ENCODE peak calls at places on chromosomes 7 and 10, in ten cellular contexts. One of them, this sample, is unnamed.

GRCh38 chr7:80018941-80019808 is 115.5 kb upstream of the GNAI1 start:
- DNase-seq in spleen: no peak
- DNase-seq in ascending aorta: no peak
- DNase-seq in lower lobe of right lung: peak; percentile 26
- DNase-seq in stomach: peak; percentile 31
- DNase-seq in left ventricle myocardium inferior: no peak
- DNase-seq in aorta: no peak
- DNase-seq in transverse colon: peak; percentile 19
- DNase-seq in Karpas-422: peak; percentile 68
- DNase-seq in ovary: no peak
- DNase-seq in this sample: peak; percentile 86

GRCh38 chr7:94912085-94912484 is 4.7 kb downstream of the PPP1R9A start:
- DNase-seq in transverse colon: no peak
- DNase-seq in stomach: no peak
- DNase-seq in Karpas-422: no peak
- DNase-seq in left ventricle myocardium inferior: no peak
- DNase-seq in spleen: no peak
- DNase-seq in ascending aorta: no peak
- DNase-seq in aorta: no peak
- DNase-seq in lower lobe of right lung: no peak
- DNase-seq in ovary: no peak
- DNase-seq in this sample: no peak

GRCh38 chr10:12849351-12850181 is 151.9 kb downstream of the CCDC3 start:
- DNase-seq in aorta: no peak
- DNase-seq in stomach: no peak
- DNase-seq in lower lobe of right lung: no peak
- DNase-seq in Karpas-422: no peak
- DNase-seq in ascending aorta: no peak
- DNase-seq in left ventricle myocardium inferior: no peak
- DNase-seq in transverse colon: no peak
- DNase-seq in spleen: no peak
- DNase-seq in ovary: no peak
- DNase-seq in this sample: no peak

GRCh38 chr10:132279873-132280645 is 27.7 kb downstream of the STK32C start:
- DNase-seq in transverse colon: no peak
- DNase-seq in aorta: peak; percentile 17
- DNase-seq in ovary: no peak
- DNase-seq in left ventricle myocardium inferior: no peak
- DNase-seq in ascending aorta: no peak
- DNase-seq in Karpas-422: no peak
- DNase-seq in stomach: no peak
- DNase-seq in spleen: peak; percentile 36
- DNase-seq in lower lobe of right lung: peak; percentile 20
- DNase-seq in this sample: no peak

GRCh38 chr7:142585425-142585824 is 163.8 kb upstream of the PRSS1 start:
- DNase-seq in aorta: no peak
- DNase-seq in ascending aorta: no peak
- DNase-seq in lower lobe of right lung: no peak
- DNase-seq in left ventricle myocardium inferior: no peak
- DNase-seq in spleen: no peak
- DNase-seq in ovary: no peak
- DNase-seq in transverse colon: no peak
- DNase-seq in stomach: no peak
- DNase-seq in Karpas-422: no peak
- DNase-seq in this sample: no peak

GRCh38 chr10:6567203-6567703 is 12.8 kb downstream of the PRKCQ start:
- DNase-seq in Karpas-422: no peak
- DNase-seq in spleen: no peak
- DNase-seq in aorta: no peak
- DNase-seq in ascending aorta: no peak
- DNase-seq in transverse colon: no peak
- DNase-seq in lower lobe of right lung: no peak
- DNase-seq in ovary: no peak
- DNase-seq in left ventricle myocardium inferior: no peak
- DNase-seq in stomach: no peak
- DNase-seq in this sample: no peak

GRCh38 chr7:77696643-77697534 is 630 bp downstream of the RSBN1L start:
- DNase-seq in spleen: peak; percentile 93
- DNase-seq in ascending aorta: no peak
- DNase-seq in transverse colon: peak; percentile 59
- DNase-seq in stomach: peak; percentile 68
- DNase-seq in aorta: peak; percentile 77
- DNase-seq in left ventricle myocardium inferior: peak; percentile 39
- DNase-seq in lower lobe of right lung: peak; percentile 81
- DNase-seq in ovary: peak; percentile 70
- DNase-seq in Karpas-422: peak; percentile 80
- DNase-seq in this sample: peak; percentile 81

GRCh38 chr10:101839421-101840063 is 4.1 kb downstream of the KCNIP2 start:
- DNase-seq in spleen: peak; percentile 93
- DNase-seq in stomach: peak; percentile 60
- DNase-seq in aorta: no peak
- DNase-seq in transverse colon: peak; percentile 68
- DNase-seq in left ventricle myocardium inferior: peak; percentile 48
- DNase-seq in ovary: no peak
- DNase-seq in Karpas-422: peak; percentile 73
- DNase-seq in lower lobe of right lung: peak; percentile 76
- DNase-seq in ascending aorta: no peak
- DNase-seq in this sample: no peak

GRCh38 chr7:142066536-142066935 is 45.0 kb upstream of the MGAM2 start:
- DNase-seq in left ventricle myocardium inferior: no peak
- DNase-seq in Karpas-422: no peak
- DNase-seq in stomach: no peak
- DNase-seq in transverse colon: no peak
- DNase-seq in spleen: no peak
- DNase-seq in ovary: no peak
- DNase-seq in lower lobe of right lung: no peak
- DNase-seq in aorta: no peak
- DNase-seq in ascending aorta: no peak
- DNase-seq in this sample: no peak

GRCh38 chr7:101687791-101688182 is 58.7 kb upstream of the MYL10 start:
- DNase-seq in aorta: no peak
- DNase-seq in left ventricle myocardium inferior: no peak
- DNase-seq in transverse colon: no peak
- DNase-seq in ascending aorta: no peak
- DNase-seq in lower lobe of right lung: no peak
- DNase-seq in stomach: no peak
- DNase-seq in Karpas-422: no peak
- DNase-seq in ovary: no peak
- DNase-seq in spleen: no peak
- DNase-seq in this sample: no peak

GRCh38 chr10:127275793-127276415 is 79.5 kb upstream of the INSYN2A start:
- DNase-seq in ovary: no peak
- DNase-seq in lower lobe of right lung: no peak
- DNase-seq in stomach: no peak
- DNase-seq in aorta: no peak
- DNase-seq in left ventricle myocardium inferior: no peak
- DNase-seq in spleen: no peak
- DNase-seq in Karpas-422: no peak
- DNase-seq in ascending aorta: no peak
- DNase-seq in transverse colon: no peak
- DNase-seq in this sample: no peak

GRCh38 chr10:113329121-113329596 is 223.7 kb upstream of the HABP2 start:
- DNase-seq in left ventricle myocardium inferior: no peak
- DNase-seq in spleen: no peak
- DNase-seq in ascending aorta: no peak
- DNase-seq in Karpas-422: no peak
- DNase-seq in ovary: no peak
- DNase-seq in aorta: no peak
- DNase-seq in stomach: no peak
- DNase-seq in lower lobe of right lung: no peak
- DNase-seq in transverse colon: no peak
- DNase-seq in this sample: no peak

GRCh38 chr7:139675127-139676110 is 102.4 kb downstream of the HIPK2 start:
- DNase-seq in spleen: no peak
- DNase-seq in transverse colon: no peak
- DNase-seq in aorta: no peak
- DNase-seq in ascending aorta: no peak
- DNase-seq in stomach: no peak
- DNase-seq in left ventricle myocardium inferior: no peak
- DNase-seq in ovary: no peak
- DNase-seq in Karpas-422: no peak
- DNase-seq in lower lobe of right lung: no peak
- DNase-seq in this sample: no peak

GRCh38 chr10:62046522-62047239 is 145.2 kb downstream of the ARID5B start:
- DNase-seq in transverse colon: no peak
- DNase-seq in ascending aorta: no peak
- DNase-seq in aorta: no peak
- DNase-seq in spleen: no peak
- DNase-seq in stomach: no peak
- DNase-seq in left ventricle myocardium inferior: no peak
- DNase-seq in lower lobe of right lung: no peak
- DNase-seq in ovary: no peak
- DNase-seq in Karpas-422: no peak
- DNase-seq in this sample: peak; percentile 13

GRCh38 chr10:62045765-62046521 is 144.4 kb downstream of the ARID5B start:
- DNase-seq in stomach: no peak
- DNase-seq in aorta: no peak
- DNase-seq in transverse colon: no peak
- DNase-seq in spleen: no peak
- DNase-seq in ascending aorta: no peak
- DNase-seq in left ventricle myocardium inferior: no peak
- DNase-seq in ovary: no peak
- DNase-seq in lower lobe of right lung: no peak
- DNase-seq in Karpas-422: no peak
- DNase-seq in this sample: peak; percentile 8

GRCh38 chr10:62047240-62047897 is 145.9 kb downstream of the ARID5B start:
- DNase-seq in stomach: no peak
- DNase-seq in left ventricle myocardium inferior: no peak
- DNase-seq in ascending aorta: no peak
- DNase-seq in Karpas-422: no peak
- DNase-seq in spleen: no peak
- DNase-seq in aorta: no peak
- DNase-seq in lower lobe of right lung: no peak
- DNase-seq in transverse colon: no peak
- DNase-seq in ovary: no peak
- DNase-seq in this sample: no peak

GRCh38 chr10:62043493-62043938 is 142.0 kb downstream of the ARID5B start:
- DNase-seq in ascending aorta: no peak
- DNase-seq in left ventricle myocardium inferior: no peak
- DNase-seq in aorta: no peak
- DNase-seq in spleen: no peak
- DNase-seq in transverse colon: no peak
- DNase-seq in Karpas-422: peak; percentile 55
- DNase-seq in lower lobe of right lung: no peak
- DNase-seq in ovary: no peak
- DNase-seq in stomach: no peak
- DNase-seq in this sample: no peak

GRCh38 chr10:62044569-62044968 is 143.1 kb downstream of the ARID5B start:
- DNase-seq in stomach: no peak
- DNase-seq in aorta: no peak
- DNase-seq in transverse colon: no peak
- DNase-seq in left ventricle myocardium inferior: no peak
- DNase-seq in ovary: no peak
- DNase-seq in Karpas-422: no peak
- DNase-seq in ascending aorta: no peak
- DNase-seq in spleen: no peak
- DNase-seq in lower lobe of right lung: no peak
- DNase-seq in this sample: no peak
- H3K4me1 ChIP-seq in stomach: peaks cover 28% of the 10 kb centered on the region
- H3K4me1 ChIP-seq in aorta: peaks cover 4% of the 10 kb centered on the region
- H3K4me1 ChIP-seq in transverse colon: peaks cover 66% of the 10 kb centered on the region
- H3K4me1 ChIP-seq in left ventricle myocardium inferior: peaks cover 61% of the 10 kb centered on the region
- H3K4me1 ChIP-seq in ovary: peaks cover 11% of the 10 kb centered on the region
- H3K4me1 ChIP-seq in Karpas-422: peaks cover 71% of the 10 kb centered on the region
- H3K4me1 ChIP-seq in ascending aorta: peaks cover 44% of the 10 kb centered on the region
- H3K4me1 ChIP-seq in spleen: peaks cover 80% of the 10 kb centered on the region
- H3K4me1 ChIP-seq in lower lobe of right lung: peaks cover 47% of the 10 kb centered on the region
- H3K4me1 ChIP-seq in this sample: peaks cover 28% of the 10 kb centered on the region

DNA sequence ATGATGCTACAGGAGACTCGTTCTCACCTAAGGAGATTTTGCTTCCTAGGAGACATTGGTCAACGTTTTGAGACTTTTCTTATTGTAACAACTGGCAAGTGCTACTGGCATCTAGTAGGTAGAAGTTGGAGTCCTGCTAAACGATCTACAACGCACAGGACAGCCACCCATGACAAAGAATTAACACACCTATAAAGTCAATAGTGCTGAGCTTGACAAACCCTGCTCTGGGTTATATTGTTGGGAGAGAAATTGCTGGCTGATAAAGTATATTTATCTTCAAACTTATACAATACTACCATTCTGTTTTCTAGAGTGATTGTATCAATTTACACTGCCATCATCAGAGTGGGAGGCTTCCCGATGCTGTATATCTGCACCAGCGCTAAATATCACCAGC is 57.8 kb downstream of the SAMD9 start:
- DNase-seq in stomach: no peak
- DNase-seq in left ventricle myocardium inferior: no peak
- DNase-seq in Karpas-422: no peak
- DNase-seq in lower lobe of right lung: no peak
- DNase-seq in transverse colon: no peak
- DNase-seq in aorta: no peak
- DNase-seq in ovary: no peak
- DNase-seq in spleen: no peak
- DNase-seq in ascending aorta: no peak
- DNase-seq in this sample: no peak
- H3K27ac ChIP-seq in stomach: no peak overlapping the region
- H3K27ac ChIP-seq in left ventricle myocardium inferior: no peak overlapping the region
- H3K27ac ChIP-seq in Karpas-422: no peak overlapping the region
- H3K27ac ChIP-seq in lower lobe of right lung: no peak overlapping the region
- H3K27ac ChIP-seq in transverse colon: no peak overlapping the region
- H3K27ac ChIP-seq in aorta: no peak overlapping the region
- H3K27ac ChIP-seq in ovary: no peak overlapping the region
- H3K27ac ChIP-seq in spleen: no peak overlapping the region
- H3K27ac ChIP-seq in ascending aorta: no peak overlapping the region
- H3K27ac ChIP-seq in this sample: no peak overlapping the region

GRCh38 chr10:3764626-3765375 is 20.2 kb downstream of the KLF6 start:
- DNase-seq in aorta: no peak
- DNase-seq in lower lobe of right lung: no peak
- DNase-seq in transverse colon: peak; percentile 46
- DNase-seq in Karpas-422: no peak
- DNase-seq in left ventricle myocardium inferior: no peak
- DNase-seq in ascending aorta: no peak
- DNase-seq in spleen: peak; percentile 86
- DNase-seq in stomach: no peak
- DNase-seq in ovary: no peak
- DNase-seq in this sample: no peak
- H3K4me1 ChIP-seq in aorta: no peaks in the 10 kb centered on the region
- H3K4me1 ChIP-seq in lower lobe of right lung: peaks cover 22% of the 10 kb centered on the region
- H3K4me1 ChIP-seq in transverse colon: peaks cover 19% of the 10 kb centered on the region
- H3K4me1 ChIP-seq in Karpas-422: peaks cover 14% of the 10 kb centered on the region
- H3K4me1 ChIP-seq in left ventricle myocardium inferior: peaks cover 9% of the 10 kb centered on the region
- H3K4me1 ChIP-seq in ascending aorta: peaks cover 6% of the 10 kb centered on the region
- H3K4me1 ChIP-seq in spleen: peaks cover 13% of the 10 kb centered on the region
- H3K4me1 ChIP-seq in stomach: peaks cover 9% of the 10 kb centered on the region
- H3K4me1 ChIP-seq in ovary: peaks cover 4% of the 10 kb centered on the region
- H3K4me1 ChIP-seq in this sample: no peaks in the 10 kb centered on the region

DNA sequence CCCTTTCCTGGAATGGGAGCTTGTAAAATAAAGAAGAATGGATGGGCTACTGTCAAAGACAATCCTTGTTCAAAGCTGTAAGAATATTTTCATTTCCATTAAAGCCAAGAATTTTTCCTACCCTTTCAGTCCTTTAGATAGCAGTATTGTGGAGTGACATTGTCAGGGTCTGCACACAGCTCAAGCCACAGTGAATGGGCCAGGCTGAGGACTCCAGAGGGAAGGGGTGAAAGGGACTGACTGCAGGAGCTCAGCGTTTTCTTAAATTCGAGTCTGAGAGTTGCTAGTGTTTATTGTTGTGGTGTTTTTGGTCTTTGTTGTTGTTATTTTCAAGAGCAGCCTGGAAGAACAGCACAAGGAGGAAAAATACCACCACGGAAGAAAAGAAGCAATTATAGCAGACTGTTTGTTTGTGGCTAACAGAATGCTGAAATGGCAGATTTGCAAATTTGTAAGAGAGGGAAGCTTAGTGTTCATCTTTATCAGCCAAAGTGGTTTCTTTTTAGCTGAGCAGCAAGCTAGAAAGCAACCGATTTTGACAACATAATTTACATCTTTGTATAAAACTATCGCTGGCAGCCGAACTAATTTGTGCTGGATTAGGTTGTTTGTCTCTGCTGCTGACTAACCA is 192.0 kb downstream of the LRMDA start:
- DNase-seq in lower lobe of right lung: no peak
- DNase-seq in spleen: no peak
- DNase-seq in aorta: no peak
- DNase-seq in stomach: no peak
- DNase-seq in ovary: no peak
- DNase-seq in Karpas-422: no peak
- DNase-seq in left ventricle myocardium inferior: no peak
- DNase-seq in transverse colon: no peak
- DNase-seq in ascending aorta: no peak
- DNase-seq in this sample: no peak
- H3K27ac ChIP-seq in lower lobe of right lung: no peak overlapping the region
- H3K27ac ChIP-seq in spleen: no peak overlapping the region
- H3K27ac ChIP-seq in aorta: no peak overlapping the region
- H3K27ac ChIP-seq in stomach: no peak overlapping the region
- H3K27ac ChIP-seq in ovary: no peak overlapping the region
- H3K27ac ChIP-seq in Karpas-422: no peak overlapping the region
- H3K27ac ChIP-seq in left ventricle myocardium inferior: no peak overlapping the region
- H3K27ac ChIP-seq in transverse colon: no peak overlapping the region
- H3K27ac ChIP-seq in ascending aorta: no peak overlapping the region
- H3K27ac ChIP-seq in this sample: no peak overlapping the region